ENCODE peak calls at places on chromosome 15, in nine cellular contexts. One of them, this sample, is unnamed. For H3K9me3, the result is how much of the 10 kb centered on the place peaks cover.

GRCh38 chr15:29818141-29818540 is 4.1 kb downstream of the TJP1 start:
- DNase-seq in psoas muscle: no peak
- DNase-seq in neural progenitor cell: no peak
- DNase-seq in HCT116: no peak
- DNase-seq in IMR-90: peak
- DNase-seq in heart left ventricle: no peak
- DNase-seq in endothelial cell of umbilical vein: peak
- DNase-seq in stomach: no peak
- DNase-seq in ovary: no peak
- DNase-seq in this sample: no peak

GRCh38 chr15:67070150-67070549 is 4.7 kb downstream of the SMAD3 start:
- DNase-seq in IMR-90: peak
- DNase-seq in ovary: no peak
- DNase-seq in heart left ventricle: no peak
- DNase-seq in psoas muscle: no peak
- DNase-seq in endothelial cell of umbilical vein: no peak
- DNase-seq in stomach: no peak
- DNase-seq in HCT116: no peak
- DNase-seq in neural progenitor cell: no peak
- DNase-seq in this sample: no peak

GRCh38 chr15:91965501-91966180 is 112.1 kb downstream of the SLCO3A1 start:
- DNase-seq in IMR-90: peak
- DNase-seq in ovary: no peak
- DNase-seq in psoas muscle: no peak
- DNase-seq in neural progenitor cell: no peak
- DNase-seq in heart left ventricle: no peak
- DNase-seq in stomach: no peak
- DNase-seq in HCT116: peak
- DNase-seq in endothelial cell of umbilical vein: no peak
- DNase-seq in this sample: no peak

GRCh38 chr15:75646944-75647364 is 758 bp upstream of the SNX33 start:
- DNase-seq in heart left ventricle: peak
- DNase-seq in ovary: no peak
- DNase-seq in IMR-90: no peak
- DNase-seq in endothelial cell of umbilical vein: no peak
- DNase-seq in psoas muscle: no peak
- DNase-seq in neural progenitor cell: peak
- DNase-seq in HCT116: no peak
- DNase-seq in stomach: peak
- DNase-seq in this sample: no peak

GRCh38 chr15:37940886-37941285 is 6.4 kb downstream of the TMCO5A start:
- DNase-seq in HCT116: no peak
- DNase-seq in neural progenitor cell: no peak
- DNase-seq in IMR-90: no peak
- DNase-seq in endothelial cell of umbilical vein: no peak
- DNase-seq in psoas muscle: no peak
- DNase-seq in heart left ventricle: no peak
- DNase-seq in stomach: no peak
- DNase-seq in ovary: no peak
- DNase-seq in this sample: no peak

GRCh38 chr15:39028069-39028468 is 463.5 kb upstream of the RASGRP1 start:
- DNase-seq in HCT116: no peak
- DNase-seq in psoas muscle: peak
- DNase-seq in heart left ventricle: peak
- DNase-seq in ovary: no peak
- DNase-seq in IMR-90: peak
- DNase-seq in neural progenitor cell: no peak
- DNase-seq in endothelial cell of umbilical vein: peak
- DNase-seq in stomach: no peak
- DNase-seq in this sample: no peak

GRCh38 chr15:77402740-77403379 is 17.0 kb downstream of the PEAK1 start:
- DNase-seq in psoas muscle: no peak
- DNase-seq in ovary: no peak
- DNase-seq in heart left ventricle: no peak
- DNase-seq in stomach: no peak
- DNase-seq in IMR-90: peak
- DNase-seq in neural progenitor cell: no peak
- DNase-seq in HCT116: no peak
- DNase-seq in endothelial cell of umbilical vein: peak
- DNase-seq in this sample: no peak

GRCh38 chr15:38589502-38589901 is 24.9 kb upstream of the RASGRP1 start:
- DNase-seq in heart left ventricle: peak
- DNase-seq in stomach: no peak
- DNase-seq in ovary: no peak
- DNase-seq in neural progenitor cell: no peak
- DNase-seq in endothelial cell of umbilical vein: no peak
- DNase-seq in HCT116: no peak
- DNase-seq in psoas muscle: no peak
- DNase-seq in IMR-90: peak
- DNase-seq in this sample: no peak

GRCh38 chr15:26295331-26295730 is 432.2 kb upstream of the ATP10A start:
- DNase-seq in psoas muscle: no peak
- DNase-seq in heart left ventricle: no peak
- DNase-seq in stomach: no peak
- DNase-seq in ovary: no peak
- DNase-seq in IMR-90: no peak
- DNase-seq in endothelial cell of umbilical vein: no peak
- DNase-seq in neural progenitor cell: no peak
- DNase-seq in HCT116: no peak
- DNase-seq in this sample: no peak

GRCh38 chr15:26298666-26299065 is 435.5 kb upstream of the ATP10A start:
- DNase-seq in ovary: no peak
- DNase-seq in heart left ventricle: no peak
- DNase-seq in IMR-90: no peak
- DNase-seq in stomach: no peak
- DNase-seq in neural progenitor cell: no peak
- DNase-seq in endothelial cell of umbilical vein: no peak
- DNase-seq in psoas muscle: no peak
- DNase-seq in HCT116: no peak
- DNase-seq in this sample: no peak

GRCh38 chr15:26294062-26294689 is 431.0 kb upstream of the ATP10A start:
- DNase-seq in neural progenitor cell: peak
- DNase-seq in heart left ventricle: peak
- DNase-seq in HCT116: no peak
- DNase-seq in ovary: no peak
- DNase-seq in psoas muscle: no peak
- DNase-seq in stomach: no peak
- DNase-seq in endothelial cell of umbilical vein: no peak
- DNase-seq in IMR-90: no peak
- DNase-seq in this sample: no peak

DNA sequence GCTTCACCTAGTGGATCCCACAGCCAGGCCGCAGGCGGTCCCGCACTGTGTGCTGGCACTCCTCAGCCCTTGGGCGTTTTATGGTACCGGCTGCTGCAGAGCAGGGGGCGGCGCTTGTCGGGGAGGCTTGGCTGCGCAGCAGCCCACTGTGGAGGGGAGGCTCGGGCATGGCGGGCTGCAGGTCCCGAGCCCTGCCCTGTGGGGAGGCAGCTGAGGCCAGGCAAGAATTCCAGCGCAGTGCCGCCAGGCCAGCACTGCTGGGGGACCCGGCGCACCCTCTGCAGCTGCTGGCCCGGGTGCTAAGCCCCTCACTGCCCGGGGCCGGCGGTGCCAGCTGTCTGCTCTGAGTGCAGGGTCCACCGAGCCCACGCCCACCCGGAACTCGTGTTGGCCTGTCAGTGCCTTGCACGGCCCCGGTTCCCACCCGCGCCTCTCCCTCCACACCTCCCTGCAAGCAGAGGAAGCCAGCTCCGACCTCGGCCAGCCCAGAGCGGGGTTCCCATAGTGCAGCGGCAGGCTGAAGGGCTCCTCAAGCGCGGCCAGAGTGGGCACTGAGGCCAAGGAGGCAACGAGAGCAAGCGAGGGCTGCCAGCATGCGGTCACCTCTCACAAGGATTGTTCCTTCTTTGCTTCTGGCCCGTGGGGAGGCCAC is 435.0 kb upstream of the ATP10A start:
- DNase-seq in ovary: no peak
- DNase-seq in neural progenitor cell: no peak
- DNase-seq in endothelial cell of umbilical vein: no peak
- DNase-seq in stomach: no peak
- DNase-seq in psoas muscle: peak
- DNase-seq in HCT116: no peak
- DNase-seq in heart left ventricle: no peak
- DNase-seq in IMR-90: no peak
- DNase-seq in this sample: no peak
- H3K9me3 ChIP-seq in ovary: under half
- H3K9me3 ChIP-seq in neural progenitor cell: under half
- H3K9me3 ChIP-seq in endothelial cell of umbilical vein: under half
- H3K9me3 ChIP-seq in stomach: under half
- H3K9me3 ChIP-seq in psoas muscle: under half
- H3K9me3 ChIP-seq in HCT116: under half
- H3K9me3 ChIP-seq in heart left ventricle: under half
- H3K9me3 ChIP-seq in IMR-90: under half
- H3K9me3 ChIP-seq in this sample: under half

GRCh38 chr15:93250212-93250611 is 161.2 kb upstream of the RGMA start:
- DNase-seq in endothelial cell of umbilical vein: no peak
- DNase-seq in heart left ventricle: no peak
- DNase-seq in HCT116: no peak
- DNase-seq in ovary: no peak
- DNase-seq in stomach: no peak
- DNase-seq in IMR-90: no peak
- DNase-seq in psoas muscle: no peak
- DNase-seq in neural progenitor cell: no peak
- DNase-seq in this sample: no peak

GRCh38 chr15:93252780-93253179 is 163.8 kb upstream of the RGMA start:
- DNase-seq in HCT116: no peak
- DNase-seq in ovary: no peak
- DNase-seq in heart left ventricle: no peak
- DNase-seq in psoas muscle: no peak
- DNase-seq in endothelial cell of umbilical vein: no peak
- DNase-seq in IMR-90: no peak
- DNase-seq in stomach: no peak
- DNase-seq in neural progenitor cell: no peak
- DNase-seq in this sample: no peak

GRCh38 chr15:93249599-93249998 is 160.6 kb upstream of the RGMA start:
- DNase-seq in psoas muscle: no peak
- DNase-seq in endothelial cell of umbilical vein: no peak
- DNase-seq in HCT116: no peak
- DNase-seq in heart left ventricle: no peak
- DNase-seq in neural progenitor cell: no peak
- DNase-seq in ovary: no peak
- DNase-seq in stomach: no peak
- DNase-seq in IMR-90: no peak
- DNase-seq in this sample: no peak

GRCh38 chr15:93253656-93254055 is 164.6 kb upstream of the RGMA start:
- DNase-seq in HCT116: no peak
- DNase-seq in psoas muscle: no peak
- DNase-seq in IMR-90: no peak
- DNase-seq in stomach: no peak
- DNase-seq in ovary: no peak
- DNase-seq in heart left ventricle: peak
- DNase-seq in neural progenitor cell: peak
- DNase-seq in endothelial cell of umbilical vein: no peak
- DNase-seq in this sample: no peak

DNA sequence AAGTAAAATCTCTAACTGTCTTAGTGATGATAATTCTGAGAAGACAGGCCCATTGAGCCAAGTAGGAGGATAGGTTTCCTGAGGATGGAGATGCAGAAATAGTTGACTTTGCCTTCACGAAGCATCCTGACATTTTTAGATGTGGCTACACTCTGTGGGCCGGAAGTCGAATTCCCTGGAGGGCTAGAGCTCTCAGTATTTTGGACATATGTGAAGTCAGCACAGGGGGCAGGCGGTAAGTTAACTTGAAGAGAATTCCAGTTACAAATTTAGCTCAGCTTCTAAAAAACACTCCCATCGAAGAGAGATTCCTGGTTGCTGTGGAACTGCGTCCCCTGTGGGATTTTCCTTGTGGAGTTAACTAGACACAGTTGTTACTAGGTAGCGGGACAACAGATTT is 161.9 kb upstream of the RGMA start:
- DNase-seq in psoas muscle: no peak
- DNase-seq in stomach: no peak
- DNase-seq in HCT116: no peak
- DNase-seq in IMR-90: no peak
- DNase-seq in heart left ventricle: peak
- DNase-seq in ovary: no peak
- DNase-seq in endothelial cell of umbilical vein: no peak
- DNase-seq in neural progenitor cell: no peak
- DNase-seq in this sample: no peak
- H3K4me3 ChIP-seq in psoas muscle: no peak
- H3K4me3 ChIP-seq in stomach: no peak
- H3K4me3 ChIP-seq in HCT116: no peak
- H3K4me3 ChIP-seq in IMR-90: no peak
- H3K4me3 ChIP-seq in heart left ventricle: no peak
- H3K4me3 ChIP-seq in ovary: no peak
- H3K4me3 ChIP-seq in endothelial cell of umbilical vein: no peak
- H3K4me3 ChIP-seq in neural progenitor cell: no peak
- H3K4me3 ChIP-seq in this sample: no peak

DNA sequence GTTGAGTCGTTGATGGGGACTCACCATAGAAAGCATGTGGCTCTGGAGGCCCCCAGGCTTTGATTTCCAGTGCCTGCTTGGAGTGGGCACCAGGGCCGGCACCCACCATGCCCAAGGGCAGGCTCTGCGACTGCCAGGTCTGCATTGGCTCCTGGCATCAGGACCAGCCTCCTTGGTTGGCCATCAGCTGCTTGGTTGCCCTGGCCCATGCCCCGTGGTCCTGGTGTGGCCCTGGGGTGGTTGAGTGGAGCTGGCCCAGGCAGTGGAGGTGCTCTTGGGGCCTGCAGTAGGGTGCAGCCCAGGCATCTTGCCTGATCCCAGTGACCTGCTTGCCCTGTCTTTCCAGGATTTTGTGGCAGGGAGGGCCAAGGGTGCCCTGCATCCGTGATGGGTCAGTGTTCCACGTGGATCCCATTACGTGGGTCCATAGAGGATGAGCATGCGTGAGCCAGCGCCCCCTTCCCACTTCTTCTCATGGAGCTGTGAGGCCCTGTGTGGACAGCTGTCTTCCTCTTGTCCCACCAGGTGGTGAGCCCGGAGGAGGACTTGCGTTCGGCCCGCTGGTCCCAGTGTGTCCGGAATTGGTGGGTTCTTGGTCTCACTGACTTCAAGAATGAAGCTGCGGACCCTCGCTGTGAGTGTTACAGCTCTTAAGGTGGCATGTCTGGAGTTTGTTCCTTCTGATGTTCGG is 187.0 kb downstream of the UBE3A start:
- DNase-seq in IMR-90: no peak
- DNase-seq in neural progenitor cell: no peak
- DNase-seq in HCT116: no peak
- DNase-seq in heart left ventricle: peak
- DNase-seq in psoas muscle: peak
- DNase-seq in endothelial cell of umbilical vein: no peak
- DNase-seq in stomach: peak
- DNase-seq in ovary: peak
- DNase-seq in this sample: peak
- H3K9me3 ChIP-seq in IMR-90: under half
- H3K9me3 ChIP-seq in neural progenitor cell: under half
- H3K9me3 ChIP-seq in HCT116: under half
- H3K9me3 ChIP-seq in heart left ventricle: under half
- H3K9me3 ChIP-seq in psoas muscle: under half
- H3K9me3 ChIP-seq in endothelial cell of umbilical vein: under half
- H3K9me3 ChIP-seq in stomach: under half
- H3K9me3 ChIP-seq in ovary: under half
- H3K9me3 ChIP-seq in this sample: under half

DNA sequence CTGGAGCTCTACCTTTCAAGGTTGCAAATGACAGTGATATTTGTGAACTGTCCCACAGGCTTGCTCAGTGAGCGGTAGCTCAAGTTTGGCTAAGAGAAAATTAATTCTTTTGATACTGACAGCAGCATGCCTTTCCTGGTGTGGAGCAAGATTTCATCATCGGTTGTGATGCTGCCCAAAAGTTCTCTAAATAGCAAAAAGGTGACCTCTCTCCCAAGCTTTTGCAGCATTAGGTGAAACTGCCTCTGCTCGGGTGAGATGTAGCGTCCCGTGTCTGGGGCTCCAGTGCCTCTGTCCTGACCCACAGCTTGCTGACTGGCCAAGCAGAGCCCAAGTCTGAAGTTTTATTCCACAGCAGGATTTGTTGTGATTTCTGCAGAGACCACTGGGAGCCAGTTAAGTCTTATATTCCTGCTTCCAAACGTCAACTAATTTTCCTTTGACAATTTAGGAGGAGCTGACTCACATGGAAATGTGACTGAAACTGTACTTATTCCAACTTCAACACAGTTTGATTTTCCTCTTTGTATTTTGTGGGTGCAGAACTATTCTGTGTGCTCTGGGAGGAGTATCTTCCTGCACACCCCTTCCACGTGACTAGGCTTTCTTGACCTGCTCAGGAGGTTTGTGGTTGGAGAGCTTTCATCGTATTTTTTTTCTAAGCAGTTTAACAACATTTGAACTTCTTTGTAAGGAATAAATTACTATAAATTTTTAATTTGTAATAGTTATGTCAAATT is 5.9 kb downstream of the SYNM start:
- DNase-seq in psoas muscle: no peak
- DNase-seq in endothelial cell of umbilical vein: no peak
- DNase-seq in neural progenitor cell: no peak
- DNase-seq in stomach: no peak
- DNase-seq in ovary: no peak
- DNase-seq in HCT116: no peak
- DNase-seq in heart left ventricle: no peak
- DNase-seq in IMR-90: peak
- DNase-seq in this sample: no peak
- H3K4me3 ChIP-seq in psoas muscle: peak
- H3K4me3 ChIP-seq in endothelial cell of umbilical vein: no peak
- H3K4me3 ChIP-seq in neural progenitor cell: no peak
- H3K4me3 ChIP-seq in stomach: peak
- H3K4me3 ChIP-seq in ovary: no peak
- H3K4me3 ChIP-seq in HCT116: no peak
- H3K4me3 ChIP-seq in heart left ventricle: peak
- H3K4me3 ChIP-seq in IMR-90: no peak
- H3K4me3 ChIP-seq in this sample: no peak